ENCODE peak calls at places on chromosomes 5 and 9, in six cellular contexts. F is HFF-Myc; H is stimulated activated effector memory CD8-positive, alpha-beta T cell treated with anti-CD3 and anti-CD28 coated beads, Interleukin-12 subunit alpha, Interleukin-12 subunit beta, amount 100 ng/mL, for 72 hours; N is activated T-cell treated with anti-CD3 and anti-CD28 coated beads, Interleukin-2, amount 50 U/mL, for 72 hours; G is Right ventricle myocardium superior; P is AG20443. A is an unnamed sample.

GRCh38 chr5:149030838-149031397 is 31.9 kb downstream of the SH3TC2 start:
- DNase-seq in H (no peak), P (no peak), F (no peak), N (no peak), G (no peak), A (no peak)

GRCh38 chr9:86098793-86099694 is at the start of gene GOLM1:
- DNase-seq in G (peak; percentile 65), P (peak; percentile 94), F (no peak), H (peak; percentile 68), N (peak; percentile 57), A (no peak)

GRCh38 chr9:116124472-116125040 is 29.0 kb upstream of the PAPPA start:
- DNase-seq in P (peak; percentile 38), G (no peak), F (no peak), N (no peak), H (no peak), A (no peak)

GRCh38 chr9:84170521-84171141 is 169.9 kb downstream of the SLC28A3 start:
- DNase-seq in G (peak; percentile 93), N (no peak), P (peak; percentile 97), F (peak; percentile 95), H (no peak), A (no peak)

GRCh38 chr5:33929925-33930690 is 6.1 kb upstream of the RXFP3 start:
- DNase-seq in F (no peak), G (no peak), N (no peak), H (no peak), P (peak; percentile 40), A (no peak)

GRCh38 chr9:114005371-114006154 is 72.5 kb downstream of the AMBP start:
- DNase-seq in N (no peak), G (no peak), F (no peak), H (peak; percentile 26), P (no peak), A (peak; percentile 19)

GRCh38 chr9:133023117-133023890 is 7.5 kb upstream of the GTF3C5 start:
- DNase-seq in P (no peak), H (peak; percentile 62), N (peak; percentile 60), F (no peak), G (no peak), A (no peak)

GRCh38 chr5:170660531-170660930 is 123.0 kb upstream of the GABRP start:
- DNase-seq in G (no peak), H (no peak), P (no peak), F (no peak), N (no peak), A (no peak)

GRCh38 chr5:862367-863243 is 11.8 kb upstream of the ZDHHC11 start:
- DNase-seq in G (no peak), F (no peak), P (no peak), H (no peak), N (no peak), A (no peak)

GRCh38 chr5:77003246-77003645 is 27.0 kb upstream of the AGGF1 start:
- DNase-seq in N (no peak), F (no peak), P (no peak), G (no peak), H (no peak), A (no peak)

GRCh38 chr5:14426521-14426920 is 155.1 kb upstream of the OTULINL start:
- DNase-seq in G (no peak), P (no peak), H (no peak), F (no peak), N (no peak), A (no peak)

GRCh38 chr9:75130621-75131020 is 42.3 kb downstream of the OSTF1 start:
- DNase-seq in G (no peak), N (no peak), F (peak; percentile 42), H (no peak), P (peak; percentile 32), A (no peak)

GRCh38 chr9:106467113-106467846 is 395.7 kb upstream of the ZNF462 start:
- DNase-seq in P (no peak), N (no peak), G (no peak), H (no peak), F (no peak), A (no peak)

GRCh38 chr5:139385061-139385889 is 2.2 kb upstream of the SLC23A1 start:
- DNase-seq in P (peak; percentile 66), F (no peak), H (no peak), G (no peak), N (no peak), A (no peak)

GRCh38 chr9:88966894-88967676 is 24.2 kb upstream of the S1PR3 start:
- DNase-seq in G (no peak), P (no peak), F (no peak), H (no peak), N (no peak), A (no peak)

GRCh38 chr5:33692983-33693382 is 198.8 kb downstream of the ADAMTS12 start:
- DNase-seq in P (no peak), G (no peak), F (no peak), N (no peak), H (no peak), A (no peak)

GRCh38 chr9:120182011-120182410 is 398.0 kb downstream of the CDK5RAP2 start:
- DNase-seq in N (no peak), G (no peak), P (no peak), H (no peak), F (no peak), A (no peak)

GRCh38 chr5:4042311-4042710 is 446.7 kb downstream of the IRX1 start:
- DNase-seq in N (no peak), G (peak; percentile 38), F (no peak), H (no peak), P (no peak), A (no peak)

GRCh38 chr9:120402741-120403542 is 177.0 kb downstream of the CDK5RAP2 start:
- DNase-seq in P (peak; percentile 88), G (no peak), H (no peak), F (peak; percentile 81), N (no peak), A (no peak)

GRCh38 chr9:36127652-36128244 is 8.8 kb upstream of the GLIPR2 start:
- DNase-seq in P (no peak), F (no peak), H (no peak), G (no peak), N (no peak), A (no peak)

GRCh38 chr5:72662936-72663335 is 153.5 kb upstream of the TNPO1 start:
- DNase-seq in F (no peak), P (no peak), H (no peak), N (no peak), G (no peak), A (no peak)

GRCh38 chr5:152178350-152178699 is 226.8 kb downstream of the NMUR2 start:
- DNase-seq in G (no peak), P (no peak), N (no peak), H (no peak), F (no peak), A (no peak)

GRCh38 chr9:70491798-70492736 is 77.6 kb upstream of the KLF9 start:
- DNase-seq in P (no peak), N (no peak), G (no peak), H (no peak), F (no peak), A (no peak)

GRCh38 chr9:131333771-131334567 is 44.4 kb downstream of the PLPP7 start:
- DNase-seq in N (no peak), G (peak; percentile 33), F (no peak), P (peak; percentile 6), H (no peak), A (peak; percentile 33)

GRCh38 chr5:175321927-175322532 is 122.0 kb downstream of the DRD1 start:
- DNase-seq in H (peak; percentile 47), P (peak; percentile 22), F (peak; percentile 1), G (no peak), N (peak; percentile 15), A (no peak)

GRCh38 chr9:98159301-98159700 is 33.1 kb downstream of the CORO2A start:
- DNase-seq in N (no peak), P (peak; percentile 7), F (no peak), H (no peak), G (no peak), A (no peak)

GRCh38 chr5:53364098-53364497 is 116.3 kb upstream of the FST start:
- DNase-seq in G (no peak), H (no peak), N (no peak), P (no peak), F (no peak), A (no peak)

GRCh38 chr5:176538505-176538806 is 1.3 kb upstream of the RNF44 start:
- DNase-seq in P (no peak), N (no peak), H (no peak), G (no peak), F (no peak), A (no peak)

GRCh38 chr9:37464006-37464405 is 1.2 kb downstream of the ZBTB5 start:
- DNase-seq in G (no peak), P (no peak), H (no peak), F (no peak), N (no peak), A (no peak)

GRCh38 chr5:176415240-176416122 is 858 bp downstream of the CLTB start:
- DNase-seq in N (no peak), P (peak; percentile 86), H (peak; percentile 64), F (no peak), G (peak; percentile 58), A (no peak)

GRCh38 chr5:141412853-141413539 is at the start of gene PCDHGA10:
- DNase-seq in G (no peak), F (no peak), H (peak; percentile 67), N (peak; percentile 69), P (peak; percentile 78), A (peak; percentile 70)

GRCh38 chr5:88846434-88846833 is 36.5 kb downstream of the MEF2C start:
- DNase-seq in H (no peak), P (no peak), N (no peak), G (no peak), F (no peak), A (no peak)

GRCh38 chr5:172840077-172840777 is 6.2 kb downstream of the ERGIC1 start:
- DNase-seq in G (no peak), H (no peak), F (no peak), P (peak; percentile 40), N (no peak), A (no peak)

GRCh38 chr5:32511778-32512374 is 67.3 kb upstream of the ZFR start:
- DNase-seq in G (no peak), F (no peak), H (no peak), P (no peak), N (no peak), A (no peak)

GRCh38 chr5:150544606-150545219 is 36.8 kb downstream of the NDST1 start:
- DNase-seq in H (peak; percentile 84), G (peak; percentile 85), F (no peak), N (peak; percentile 78), P (peak; percentile 90), A (peak; percentile 86)

GRCh38 chr5:56310711-56311204 is 77.6 kb upstream of the ANKRD55 start:
- DNase-seq in G (no peak), F (no peak), N (no peak), H (no peak), P (no peak), A (no peak)

GRCh38 chr9:16044116-16044881 is 491.5 kb downstream of the CCDC171 start:
- DNase-seq in P (no peak), H (no peak), G (no peak), F (no peak), N (no peak), A (no peak)

A was measured in right lobe of liver.